ENCODE peak calls at places on chromosomes 2 and 18, in five cellular contexts. L is mammary epithelial cell, V is gastrocnemius medialis, O is suprapubic skin, W is PC-9. S is an unnamed sample. For H3K4me1 and H3K36me3, the result is how much of the 10 kb centered on the place peaks cover.

GRCh38 chr2:130374587-130375290 is 18.9 kb downstream of the PTPN18 start:
- DNase-seq in L (no peak), V (no peak), O (no peak), W (no peak), S (no peak)

GRCh38 chr2:98579926-98580325 is 28.4 kb downstream of the COA5 start:
- DNase-seq in L (no peak), V (no peak), O (no peak), W (no peak), S (no peak)

GRCh38 chr2:115200016-115200415 is 757.6 kb downstream of the DPP10 start:
- DNase-seq in L (no peak), V (no peak), O (no peak), W (no peak), S (no peak)

GRCh38 chr2:236974206-236974605 is 111.5 kb upstream of the COPS8 start:
- DNase-seq in L (no peak), V (no peak), O (no peak), W (no peak), S (no peak)

GRCh38 chr2:61210332-61210981 is 48.5 kb downstream of the C2orf74 start:
- DNase-seq in L (peak), V (no peak), O (no peak), W (peak), S (no peak)

GRCh38 chr2:231547315-231548110 is 17.3 kb upstream of the NMUR1 start:
- DNase-seq in L (no peak), V (no peak), O (no peak), W (no peak), S (no peak)

GRCh38 chr2:59959944-59960343 is 593.5 kb downstream of the BCL11A start:
- DNase-seq in L (no peak), V (no peak), O (no peak), W (no peak), S (no peak)

GRCh38 chr2:9087151-9087681 is 83.7 kb upstream of the MBOAT2 start:
- DNase-seq in L (no peak), V (no peak), O (no peak), W (no peak), S (no peak)

GRCh38 chr2:9336534-9337354 is 86.6 kb downstream of the ITGB1BP1 start:
- DNase-seq in L (peak), V (no peak), O (no peak), W (peak), S (peak)

GRCh38 chr2:35783723-35784122 is 571.9 kb upstream of the CRIM1 start:
- DNase-seq in L (no peak), V (no peak), O (no peak), W (peak), S (no peak)

GRCh38 chr2:28434600-28434989 is 41.9 kb downstream of the FOSL2 start:
- DNase-seq in L (no peak), V (peak), O (no peak), W (no peak), S (no peak)

GRCh38 chr2:198311020-198311419 is 506.6 kb downstream of the PLCL1 start:
- DNase-seq in L (no peak), V (no peak), O (no peak), W (no peak), S (peak)

GRCh38 chr18:48184118-48184517 is 225.1 kb downstream of the ZBTB7C start:
- DNase-seq in L (no peak), V (no peak), O (peak), W (no peak), S (no peak)

GRCh38 chr2:182642328-182642727 is 73.7 kb upstream of the DNAJC10 start:
- DNase-seq in L (peak), V (peak), O (no peak), W (peak), S (peak)

GRCh38 chr2:136874258-136874657 is 108.9 kb downstream of the THSD7B start:
- DNase-seq in L (no peak), V (no peak), O (no peak), W (no peak), S (no peak)

GRCh38 chr2:99971326-99971965 is 170.9 kb downstream of the AFF3 start:
- DNase-seq in L (no peak), V (no peak), O (no peak), W (no peak), S (no peak)

GRCh38 chr2:25194576-25195122 is 26.3 kb upstream of the POMC start:
- DNase-seq in L (no peak), V (no peak), O (no peak), W (no peak), S (no peak)

GRCh38 chr2:117956036-117956791 is 57.7 kb downstream of the CCDC93 start:
- DNase-seq in L (no peak), V (no peak), O (no peak), W (no peak), S (no peak)

GRCh38 chr2:161118722-161119121 is 41.5 kb upstream of the TANK start:
- DNase-seq in L (no peak), V (no peak), O (no peak), W (no peak), S (no peak)

GRCh38 chr2:73990531-73990930 is 5.8 kb downstream of the TET3 start:
- DNase-seq in L (no peak), V (no peak), O (no peak), W (no peak), S (no peak)

GRCh38 chr2:73987109-73987947 is 2.6 kb downstream of the TET3 start:
- DNase-seq in L (peak), V (no peak), O (no peak), W (no peak), S (peak)

GRCh38 chr2:73989972-73990371 is 5.3 kb downstream of the TET3 start:
- DNase-seq in L (no peak), V (no peak), O (no peak), W (no peak), S (no peak)

GRCh38 chr2:73986085-73986680 is 1.5 kb downstream of the TET3 start:
- DNase-seq in L (no peak), V (no peak), O (no peak), W (no peak), S (no peak)

GRCh38 chr2:73987948-73988700 is 3.4 kb downstream of the TET3 start:
- DNase-seq in L (no peak), V (no peak), O (no peak), W (no peak), S (no peak)
- H3K4me1 ChIP-seq in L (half or more), V (under half), O (half or more), W (half or more), S (under half)

GRCh38 chr2:190997516-190998113 is 16.4 kb downstream of the STAT1 start:
- DNase-seq in L (no peak), V (no peak), O (no peak), W (no peak), S (no peak)

GRCh38 chr2:190999058-190999457 is 14.9 kb downstream of the STAT1 start:
- DNase-seq in L (no peak), V (no peak), O (no peak), W (no peak), S (no peak)

GRCh38 chr2:190996947-190997346 is 17.0 kb downstream of the STAT1 start:
- DNase-seq in L (no peak), V (no peak), O (no peak), W (no peak), S (no peak)

GRCh38 chr2:190994148-190994547 is 19.8 kb downstream of the STAT1 start:
- DNase-seq in L (no peak), V (no peak), O (no peak), W (no peak), S (no peak)

GRCh38 chr2:190996338-190996946 is 17.5 kb downstream of the STAT1 start:
- DNase-seq in L (no peak), V (no peak), O (no peak), W (no peak), S (no peak)
- H3K36me3 ChIP-seq in L (under half), V (half or more), O (half or more), W (under half), S (half or more)

GRCh38 chr18:32438173-32438572 is 32.5 kb downstream of the GAREM1 start:
- DNase-seq in L (no peak), V (peak), O (no peak), W (no peak), S (no peak)

GRCh38 chr18:32439802-32440201 is 30.9 kb downstream of the GAREM1 start:
- DNase-seq in L (no peak), V (no peak), O (no peak), W (no peak), S (peak)

GRCh38 chr18:32435631-32436500 is 34.8 kb downstream of the GAREM1 start:
- DNase-seq in L (no peak), V (no peak), O (no peak), W (no peak), S (no peak)

GRCh38 chr18:32439241-32439640 is 31.4 kb downstream of the GAREM1 start:
- DNase-seq in L (no peak), V (no peak), O (no peak), W (no peak), S (no peak)

DNA sequence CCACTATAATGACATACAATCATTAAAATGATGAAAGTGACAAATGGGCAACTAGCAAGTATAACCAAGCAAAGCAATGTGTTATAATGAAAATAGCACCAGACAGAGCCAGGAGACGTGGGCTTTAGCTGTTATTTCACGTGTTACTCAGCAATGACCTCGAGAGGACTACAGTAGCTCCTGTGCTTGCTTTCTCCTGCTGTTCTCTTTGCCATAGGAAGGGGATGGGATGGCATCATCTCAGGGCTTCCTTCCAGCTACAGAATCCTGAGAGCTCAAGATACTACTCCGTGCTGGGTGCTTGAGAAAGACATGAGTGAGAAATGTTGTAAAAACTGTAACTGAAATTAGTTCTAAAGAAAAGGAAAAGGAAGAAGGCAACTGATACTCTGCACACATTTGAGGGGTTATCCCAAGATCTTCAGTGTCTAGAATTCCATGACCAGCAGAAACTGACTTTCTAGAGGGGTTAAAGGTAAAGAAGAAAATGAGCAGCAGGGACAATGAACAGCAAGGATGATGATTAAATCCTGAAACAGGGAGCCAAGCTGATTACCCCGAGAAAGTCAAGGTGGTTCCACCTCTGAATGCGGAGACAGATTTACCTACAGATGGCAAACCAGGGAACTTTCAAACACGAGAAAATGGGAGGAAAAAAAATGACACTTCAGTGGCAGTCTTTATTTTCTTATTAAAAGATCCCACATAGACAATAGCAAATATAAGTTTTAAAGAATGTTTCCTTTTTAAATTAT is 33.4 kb downstream of the GAREM1 start:
- DNase-seq in L (no peak), V (no peak), O (no peak), W (no peak), S (no peak)
- H3K4me1 ChIP-seq in L (under half), V (under half), O (under half), W (under half), S (under half)

GRCh38 chr2:20333738-20334137 is 16.9 kb downstream of the PUM2 start:
- DNase-seq in L (no peak), V (no peak), O (no peak), W (no peak), S (no peak)
- H3K36me3 ChIP-seq in L (under half), V (under half), O (under half), W (under half), S (under half)

DNA sequence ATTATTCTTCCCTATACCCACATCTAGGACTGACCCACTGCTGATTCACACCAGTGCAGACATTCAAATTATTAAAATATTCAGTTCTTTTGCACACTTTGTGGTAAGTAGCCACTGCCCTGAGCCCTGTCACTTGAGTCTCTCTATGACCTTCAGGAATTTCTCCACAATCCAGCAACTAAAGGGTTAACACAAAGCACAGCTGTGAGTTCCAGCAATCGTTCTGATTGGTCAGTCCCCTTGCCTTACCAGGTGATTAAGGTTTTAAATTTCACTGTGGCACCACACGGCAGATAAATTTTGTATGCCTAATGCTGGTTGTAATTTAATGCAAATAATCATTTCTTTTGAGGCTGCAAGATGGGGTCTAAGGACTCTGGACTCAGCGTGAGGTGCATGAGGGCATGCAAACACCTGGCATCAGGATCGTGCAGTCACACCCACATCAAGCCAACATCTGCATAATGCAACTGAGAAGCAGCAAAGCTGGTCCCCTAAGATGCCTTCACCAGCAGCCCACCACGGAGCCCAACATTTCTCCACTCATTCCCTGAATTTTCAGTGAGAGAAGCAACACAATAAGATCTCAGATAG is 36.6 kb downstream of the SLC14A1 start:
- DNase-seq in L (no peak), V (no peak), O (no peak), W (no peak), S (no peak)
- H3K4me1 ChIP-seq in L (under half), V (under half), O (under half), W (under half), S (under half)

S was measured in colonic mucosa.